ENCODE peak calls at places on chromosome 9, in four cellular contexts. O is RWPE1; M is naive thymus-derived CD4-positive, alpha-beta T cell; Z is heart right ventricle. G is an unnamed sample.

GRCh38 chr9:134895849-134896833 is 15.5 kb downstream of the FCN2 start:
- DNase-seq in O (peak), Z (peak), M (no peak), G (peak)

GRCh38 chr9:127825319-127826051 is 22.8 kb downstream of the FPGS start:
- DNase-seq in Z (no peak), M (no peak), O (no peak), G (no peak)

GRCh38 chr9:100674419-100675122 is 96.7 kb downstream of the CAVIN4 start:
- DNase-seq in M (no peak), Z (no peak), O (no peak), G (no peak)

GRCh38 chr9:87678650-87679355 is 47.1 kb upstream of the CTSL start:
- DNase-seq in O (peak), M (peak), Z (peak), G (peak)

GRCh38 chr9:72457366-72457765 is 64.0 kb upstream of the TMC1 start:
- DNase-seq in O (no peak), M (no peak), Z (no peak), G (no peak)

GRCh38 chr9:136545966-136546696 is at the start of gene NOTCH1:
- DNase-seq in O (peak), M (peak), Z (peak), G (peak)

GRCh38 chr9:15475923-15476536 is 34.7 kb downstream of the PSIP1 start:
- DNase-seq in Z (no peak), O (no peak), M (no peak), G (no peak)

GRCh38 chr9:36470891-36471290 is 70.8 kb upstream of the RNF38 start:
- DNase-seq in O (peak), Z (peak), M (peak), G (peak)

GRCh38 chr9:137772281-137772873 is 105.2 kb upstream of the CACNA1B start:
- DNase-seq in O (peak), M (no peak), Z (no peak), G (no peak)

GRCh38 chr9:86287013-86287412 is 4.7 kb upstream of the ISCA1 start:
- DNase-seq in Z (no peak), M (no peak), O (no peak), G (peak)

GRCh38 chr9:126611188-126611587 is 2.5 kb upstream of the LMX1B start:
- DNase-seq in Z (no peak), O (no peak), M (no peak), G (no peak)

GRCh38 chr9:33354651-33355211 is 47.6 kb downstream of the AQP7 start:
- DNase-seq in M (peak), O (no peak), Z (no peak), G (no peak)

GRCh38 chr9:79360387-79361347 is 211.1 kb upstream of the TLE4 start:
- DNase-seq in O (no peak), Z (no peak), M (no peak), G (no peak)

GRCh38 chr9:38671748-38672147 is 48.2 kb downstream of the FAM240B start:
- DNase-seq in O (no peak), Z (no peak), M (no peak), G (no peak)

GRCh38 chr9:131394464-131395026 is 659 bp downstream of the PRRC2B start:
- DNase-seq in M (peak), O (peak), Z (peak), G (peak)

GRCh38 chr9:34579097-34579818 is 10.3 kb downstream of the CNTFR start:
- DNase-seq in O (no peak), M (no peak), Z (no peak), G (no peak)

GRCh38 chr9:74078647-74079046 is 418.5 kb upstream of the RORB start:
- DNase-seq in O (peak), M (no peak), Z (no peak), G (no peak)

GRCh38 chr9:118577121-118577520 is 792.1 kb downstream of the BRINP1 start:
- DNase-seq in Z (no peak), M (no peak), O (peak), G (no peak)

DNA sequence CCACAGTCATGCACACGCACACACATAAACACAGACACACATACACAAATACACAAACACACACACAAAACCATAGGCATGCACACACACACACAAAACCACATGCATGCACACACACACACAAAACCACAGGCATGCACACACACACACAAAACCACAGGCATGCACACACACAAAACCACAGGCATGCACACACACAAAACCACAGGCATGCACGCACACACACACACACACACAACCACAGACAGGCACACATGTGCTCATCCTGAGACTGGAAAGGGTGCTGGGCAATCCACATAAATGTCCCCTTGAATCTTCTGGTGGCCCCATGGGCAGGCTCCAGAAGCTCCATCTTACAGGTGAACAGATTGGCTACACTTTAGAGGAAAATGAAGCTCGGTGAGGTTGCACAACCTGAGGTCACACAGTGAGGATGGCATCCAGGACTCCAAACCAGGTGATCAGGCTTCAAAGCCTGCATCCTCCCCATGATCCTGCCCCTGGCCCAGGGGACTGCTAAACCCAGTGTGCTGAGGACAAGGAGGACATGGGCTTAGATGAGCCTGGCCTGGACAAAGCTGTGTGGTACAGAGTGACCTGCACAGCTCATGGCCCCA is 144.8 kb downstream of the GADD45G start:
- DNase-seq in M (no peak), O (no peak), Z (no peak), G (no peak)
- H3K27ac ChIP-seq in M (no peak), O (no peak), Z (no peak), G (no peak)

DNA sequence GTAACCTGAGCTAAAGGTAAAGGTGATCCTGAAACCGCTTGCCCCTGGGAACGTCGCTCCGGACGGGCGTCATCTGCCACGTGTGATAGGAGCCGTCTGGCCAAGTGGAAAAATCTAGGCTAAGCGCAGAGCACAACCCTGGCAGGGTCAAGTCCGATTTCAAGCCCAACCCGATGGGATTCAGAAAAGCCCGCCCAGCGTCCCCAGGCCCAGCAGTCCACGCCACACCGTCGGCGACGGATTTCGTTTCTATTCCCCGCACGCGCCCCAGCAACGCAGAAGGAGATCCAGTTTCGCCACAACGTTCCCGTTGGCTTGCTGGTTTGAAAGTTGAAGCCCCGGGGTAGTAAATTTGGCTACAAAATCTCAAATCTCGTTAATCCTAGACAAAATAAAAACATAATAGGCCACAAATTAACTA is 32.4 kb upstream of the NFIB start:
- DNase-seq in O (no peak), M (no peak), Z (peak), G (no peak)
- H3K27ac ChIP-seq in O (no peak), M (no peak), Z (peak), G (no peak)

GRCh38 chr9:113910036-113910639 is 34.0 kb downstream of the ZNF618 start:
- DNase-seq in O (no peak), M (no peak), Z (no peak), G (no peak)

GRCh38 chr9:113911850-113912249 is 35.7 kb downstream of the ZNF618 start:
- DNase-seq in O (no peak), Z (no peak), M (no peak), G (no peak)

GRCh38 chr9:113915817-113916474 is 39.8 kb downstream of the ZNF618 start:
- DNase-seq in O (no peak), M (no peak), Z (no peak), G (no peak)

GRCh38 chr9:113913426-113914195 is 37.5 kb downstream of the ZNF618 start:
- DNase-seq in M (no peak), O (no peak), Z (no peak), G (no peak)

GRCh38 chr9:113912816-113913215 is 36.7 kb downstream of the ZNF618 start:
- DNase-seq in Z (no peak), M (no peak), O (no peak), G (no peak)
- H3K27ac ChIP-seq in Z (no peak), M (no peak), O (no peak), G (no peak)

GRCh38 chr9:89677696-89678393 is 73.0 kb downstream of the GADD45G start:
- DNase-seq in M (no peak), O (no peak), Z (no peak), G (no peak)
- H3K27ac ChIP-seq in M (no peak), O (no peak), Z (no peak), G (no peak)

GRCh38 chr9:123064662-123065061 is 31.2 kb downstream of the GPR21 start:
- DNase-seq in Z (no peak), O (no peak), M (no peak), G (no peak)

GRCh38 chr9:123062306-123063171 is 29.1 kb downstream of the GPR21 start:
- DNase-seq in M (no peak), Z (no peak), O (no peak), G (no peak)

GRCh38 chr9:123063896-123064295 is 30.4 kb downstream of the GPR21 start:
- DNase-seq in O (no peak), M (no peak), Z (no peak), G (no peak)

GRCh38 chr9:123061216-123061615 is 27.7 kb downstream of the GPR21 start:
- DNase-seq in M (no peak), Z (no peak), O (no peak), G (no peak)

GRCh38 chr9:123063172-123063508 is 29.7 kb downstream of the GPR21 start:
- DNase-seq in O (no peak), M (no peak), Z (no peak), G (no peak)
- H3K27ac ChIP-seq in O (no peak), M (no peak), Z (no peak), G (peak)

GRCh38 chr9:274101-274500 is 59.4 kb downstream of the DOCK8 start:
- DNase-seq in Z (no peak), O (no peak), M (no peak), G (no peak)
- H3K27ac ChIP-seq in Z (no peak), O (no peak), M (peak), G (no peak)

GRCh38 chr9:3756071-3756470 is 230.3 kb upstream of the RFX3 start:
- DNase-seq in Z (no peak), O (no peak), M (no peak), G (no peak)
- H3K27ac ChIP-seq in Z (no peak), O (no peak), M (no peak), G (no peak)

DNA sequence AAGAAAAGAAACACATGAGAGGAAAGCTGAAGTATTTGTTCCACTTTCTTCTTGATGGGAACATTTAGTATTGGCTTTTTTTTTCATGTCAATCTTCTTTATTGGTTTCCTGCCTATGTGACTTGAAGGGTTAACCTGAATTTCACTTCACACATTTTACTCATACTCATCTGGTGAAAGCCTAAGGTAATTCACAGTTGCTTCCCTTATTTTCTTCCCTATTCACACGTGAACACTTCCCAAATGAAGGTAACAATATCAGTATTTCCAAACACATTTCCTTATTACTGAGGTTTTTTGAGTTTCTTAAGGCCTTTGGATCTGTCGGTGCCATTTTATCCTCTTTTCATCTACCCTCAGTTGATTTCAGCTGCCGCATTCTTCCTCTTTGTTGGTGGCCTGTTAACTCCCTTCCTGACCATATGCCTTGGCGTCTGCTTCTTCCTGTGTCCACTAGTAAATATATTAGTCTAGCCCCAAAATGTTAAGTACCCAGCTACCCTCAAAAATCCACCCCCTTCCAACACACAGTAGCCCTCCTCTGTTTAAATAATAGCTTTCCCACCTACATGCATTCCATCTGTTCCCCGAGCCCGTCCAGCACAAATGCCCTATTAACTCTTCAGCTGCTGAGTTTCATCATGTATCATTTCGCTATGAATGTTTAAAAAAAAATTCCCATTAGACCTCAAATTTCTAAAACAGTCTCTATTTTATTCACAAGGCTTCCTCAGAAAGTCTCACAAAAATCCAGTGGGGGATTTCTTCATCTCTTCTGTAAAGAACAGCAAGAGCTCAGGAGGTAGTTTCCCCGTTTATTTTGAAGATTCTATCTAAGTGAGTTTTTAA is 97.3 kb downstream of the USP20 start:
- DNase-seq in M (no peak), Z (peak), O (no peak), G (no peak)
- H3K27ac ChIP-seq in M (peak), Z (peak), O (no peak), G (no peak)

GRCh38 chr9:96412174-96412913 is 5.8 kb downstream of the ZNF367 start:
- DNase-seq in Z (no peak), O (no peak), M (no peak), G (no peak)
- H3K27ac ChIP-seq in Z (no peak), O (no peak), M (no peak), G (no peak)

DNA sequence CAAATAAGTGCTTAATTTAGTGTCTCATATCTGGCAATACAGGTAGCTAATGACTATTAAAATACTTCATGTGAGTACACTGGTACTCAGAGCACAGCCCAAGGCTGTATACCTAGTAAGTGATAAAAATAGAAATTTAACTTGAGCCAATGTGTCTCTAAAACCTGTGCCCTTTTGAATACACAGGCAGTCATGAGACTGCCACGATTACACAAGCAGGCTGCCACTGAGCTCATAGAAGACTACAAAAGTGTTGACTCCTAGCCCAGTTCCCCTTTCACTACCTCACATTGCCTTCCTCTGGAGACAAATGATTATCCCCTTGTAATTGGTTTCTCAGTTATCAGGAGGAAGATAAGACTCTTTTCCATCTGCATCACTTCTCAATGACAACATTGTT is 66.3 kb upstream of the PAPPA start:
- DNase-seq in M (no peak), Z (peak), O (no peak), G (no peak)
- H3K27ac ChIP-seq in M (no peak), Z (peak), O (no peak), G (no peak)